ENCODE peak calls at places on chromosomes 11 and 22, in six cellular contexts. One of them, this sample, is unnamed.

GRCh38 chr22:17057959-17058814 is 26.6 kb upstream of the IL17RA start:
- DNase-seq in IMR-90: peak
- DNase-seq in H1: peak
- DNase-seq in neuronal stem cell: peak
- DNase-seq in mesenchymal stem cell: peak
- DNase-seq in mesendoderm: peak
- DNase-seq in this sample: peak

GRCh38 chr22:48855593-48856307 is 971.9 kb downstream of the BRD1 start:
- DNase-seq in mesendoderm: no peak
- DNase-seq in H1: no peak
- DNase-seq in mesenchymal stem cell: no peak
- DNase-seq in IMR-90: no peak
- DNase-seq in neuronal stem cell: no peak
- DNase-seq in this sample: no peak

GRCh38 chr22:41009222-41009948 is 58.2 kb downstream of the RBX1 start:
- DNase-seq in neuronal stem cell: no peak
- DNase-seq in mesendoderm: no peak
- DNase-seq in H1: no peak
- DNase-seq in IMR-90: peak
- DNase-seq in mesenchymal stem cell: no peak
- DNase-seq in this sample: no peak

GRCh38 chr22:39994566-39995345 is at the start of gene FAM83F:
- DNase-seq in mesenchymal stem cell: peak
- DNase-seq in H1: peak
- DNase-seq in neuronal stem cell: no peak
- DNase-seq in IMR-90: no peak
- DNase-seq in mesendoderm: peak
- DNase-seq in this sample: peak

GRCh38 chr11:8296872-8297271 is 33.2 kb upstream of the LMO1 start:
- DNase-seq in mesenchymal stem cell: no peak
- DNase-seq in H1: peak
- DNase-seq in IMR-90: no peak
- DNase-seq in neuronal stem cell: no peak
- DNase-seq in mesendoderm: no peak
- DNase-seq in this sample: no peak

GRCh38 chr11:17865765-17866428 is 131.3 kb downstream of the KCNC1 start:
- DNase-seq in mesenchymal stem cell: no peak
- DNase-seq in H1: no peak
- DNase-seq in mesendoderm: no peak
- DNase-seq in neuronal stem cell: no peak
- DNase-seq in IMR-90: peak
- DNase-seq in this sample: no peak

GRCh38 chr11:44030996-44031395 is 16.8 kb upstream of the ACCSL start:
- DNase-seq in neuronal stem cell: no peak
- DNase-seq in mesendoderm: no peak
- DNase-seq in IMR-90: no peak
- DNase-seq in H1: peak
- DNase-seq in mesenchymal stem cell: no peak
- DNase-seq in this sample: no peak

GRCh38 chr11:68008381-68009337 is 1.5 kb upstream of the ALDH3B1 start:
- DNase-seq in IMR-90: no peak
- DNase-seq in mesenchymal stem cell: no peak
- DNase-seq in neuronal stem cell: no peak
- DNase-seq in mesendoderm: no peak
- DNase-seq in H1: no peak
- DNase-seq in this sample: no peak

GRCh38 chr11:94675239-94675638 is 92.9 kb upstream of the AMOTL1 start:
- DNase-seq in H1: no peak
- DNase-seq in neuronal stem cell: no peak
- DNase-seq in IMR-90: no peak
- DNase-seq in mesendoderm: no peak
- DNase-seq in mesenchymal stem cell: no peak
- DNase-seq in this sample: no peak

GRCh38 chr11:69962152-69962551 is 116.0 kb upstream of the ANO1 start:
- DNase-seq in mesendoderm: peak
- DNase-seq in H1: no peak
- DNase-seq in mesenchymal stem cell: peak
- DNase-seq in neuronal stem cell: no peak
- DNase-seq in IMR-90: peak
- DNase-seq in this sample: no peak

GRCh38 chr11:113184498-113184897 is 129.9 kb upstream of the TTC12 start:
- DNase-seq in neuronal stem cell: no peak
- DNase-seq in mesendoderm: peak
- DNase-seq in IMR-90: peak
- DNase-seq in H1: no peak
- DNase-seq in mesenchymal stem cell: peak
- DNase-seq in this sample: no peak

GRCh38 chr22:18024276-18024939 is at the start of gene MICAL3:
- DNase-seq in H1: peak
- DNase-seq in mesendoderm: peak
- DNase-seq in mesenchymal stem cell: peak
- DNase-seq in IMR-90: peak
- DNase-seq in neuronal stem cell: peak
- DNase-seq in this sample: peak

GRCh38 chr11:77559686-77560425 is 29.9 kb upstream of the AQP11 start:
- DNase-seq in IMR-90: peak
- DNase-seq in neuronal stem cell: no peak
- DNase-seq in mesenchymal stem cell: peak
- DNase-seq in mesendoderm: no peak
- DNase-seq in H1: no peak
- DNase-seq in this sample: no peak

GRCh38 chr11:65947133-65947532 is 1.9 kb downstream of the TSGA10IP start:
- DNase-seq in H1: peak
- DNase-seq in mesendoderm: no peak
- DNase-seq in neuronal stem cell: no peak
- DNase-seq in mesenchymal stem cell: no peak
- DNase-seq in IMR-90: no peak
- DNase-seq in this sample: peak

GRCh38 chr11:134224710-134225662 is 515 bp downstream of the VPS26B start:
- DNase-seq in H1: no peak
- DNase-seq in neuronal stem cell: peak
- DNase-seq in IMR-90: peak
- DNase-seq in mesenchymal stem cell: peak
- DNase-seq in mesendoderm: peak
- DNase-seq in this sample: peak

GRCh38 chr22:37777122-37777687 is 30.5 kb upstream of the GCAT start:
- DNase-seq in H1: no peak
- DNase-seq in mesendoderm: peak
- DNase-seq in mesenchymal stem cell: peak
- DNase-seq in IMR-90: peak
- DNase-seq in neuronal stem cell: no peak
- DNase-seq in this sample: no peak

GRCh38 chr11:36976740-36977139 is 378.7 kb upstream of the RAG2 start:
- DNase-seq in IMR-90: no peak
- DNase-seq in mesenchymal stem cell: no peak
- DNase-seq in mesendoderm: no peak
- DNase-seq in neuronal stem cell: no peak
- DNase-seq in H1: no peak
- DNase-seq in this sample: no peak

GRCh38 chr11:126053340-126054286 is 9.1 kb downstream of the CDON start:
- DNase-seq in IMR-90: no peak
- DNase-seq in neuronal stem cell: no peak
- DNase-seq in mesenchymal stem cell: no peak
- DNase-seq in H1: no peak
- DNase-seq in mesendoderm: no peak
- DNase-seq in this sample: no peak

GRCh38 chr22:27461470-27461869 is 340.1 kb downstream of the MN1 start:
- DNase-seq in mesenchymal stem cell: peak
- DNase-seq in IMR-90: peak
- DNase-seq in neuronal stem cell: peak
- DNase-seq in H1: no peak
- DNase-seq in mesendoderm: peak
- DNase-seq in this sample: peak

GRCh38 chr11:8095831-8096522 is 15.0 kb downstream of the TUB start:
- DNase-seq in mesendoderm: no peak
- DNase-seq in H1: no peak
- DNase-seq in mesenchymal stem cell: no peak
- DNase-seq in neuronal stem cell: no peak
- DNase-seq in IMR-90: no peak
- DNase-seq in this sample: no peak

GRCh38 chr11:1389932-1390587 is at the start of gene BRSK2:
- DNase-seq in mesenchymal stem cell: no peak
- DNase-seq in IMR-90: no peak
- DNase-seq in neuronal stem cell: no peak
- DNase-seq in H1: no peak
- DNase-seq in mesendoderm: peak
- DNase-seq in this sample: no peak

GRCh38 chr22:27286711-27287110 is 514.8 kb downstream of the MN1 start:
- DNase-seq in neuronal stem cell: no peak
- DNase-seq in H1: no peak
- DNase-seq in IMR-90: no peak
- DNase-seq in mesenchymal stem cell: no peak
- DNase-seq in mesendoderm: no peak
- DNase-seq in this sample: no peak

GRCh38 chr22:19429950-19430889 is 1.3 kb downstream of the HIRA start:
- DNase-seq in neuronal stem cell: no peak
- DNase-seq in mesenchymal stem cell: peak
- DNase-seq in IMR-90: peak
- DNase-seq in mesendoderm: peak
- DNase-seq in H1: no peak
- DNase-seq in this sample: no peak

GRCh38 chr11:30481385-30481784 is 104.8 kb downstream of the MPPED2 start:
- DNase-seq in neuronal stem cell: peak
- DNase-seq in H1: no peak
- DNase-seq in IMR-90: no peak
- DNase-seq in mesenchymal stem cell: no peak
- DNase-seq in mesendoderm: peak
- DNase-seq in this sample: no peak

GRCh38 chr22:45996241-45997076 is 19.5 kb upstream of the WNT7B start:
- DNase-seq in IMR-90: peak
- DNase-seq in neuronal stem cell: no peak
- DNase-seq in mesenchymal stem cell: peak
- DNase-seq in H1: no peak
- DNase-seq in mesendoderm: no peak
- DNase-seq in this sample: no peak

GRCh38 chr11:57339305-57339704 is 1.2 kb downstream of the P2RX3 start:
- DNase-seq in neuronal stem cell: no peak
- DNase-seq in H1: no peak
- DNase-seq in mesenchymal stem cell: no peak
- DNase-seq in IMR-90: no peak
- DNase-seq in mesendoderm: no peak
- DNase-seq in this sample: no peak

GRCh38 chr22:50102946-50103345 is 13.1 kb downstream of the MOV10L1 start:
- DNase-seq in IMR-90: no peak
- DNase-seq in mesenchymal stem cell: no peak
- DNase-seq in mesendoderm: peak
- DNase-seq in H1: no peak
- DNase-seq in neuronal stem cell: no peak
- DNase-seq in this sample: no peak

GRCh38 chr11:98568011-98568410 is 452.7 kb upstream of the CNTN5 start:
- DNase-seq in H1: no peak
- DNase-seq in mesenchymal stem cell: no peak
- DNase-seq in neuronal stem cell: no peak
- DNase-seq in IMR-90: no peak
- DNase-seq in mesendoderm: no peak
- DNase-seq in this sample: no peak

GRCh38 chr22:39528080-39528661 is 4.4 kb downstream of the RPS19BP1 start:
- DNase-seq in mesenchymal stem cell: peak
- DNase-seq in IMR-90: no peak
- DNase-seq in H1: no peak
- DNase-seq in mesendoderm: peak
- DNase-seq in neuronal stem cell: no peak
- DNase-seq in this sample: no peak

GRCh38 chr11:119091083-119091650 is 6.5 kb downstream of the HMBS start:
- DNase-seq in IMR-90: peak
- DNase-seq in mesenchymal stem cell: peak
- DNase-seq in neuronal stem cell: no peak
- DNase-seq in H1: no peak
- DNase-seq in mesendoderm: no peak
- DNase-seq in this sample: no peak

GRCh38 chr11:119092880-119093665 is 8.4 kb downstream of the HMBS start:
- DNase-seq in H1: no peak
- DNase-seq in mesenchymal stem cell: peak
- DNase-seq in neuronal stem cell: no peak
- DNase-seq in IMR-90: peak
- DNase-seq in mesendoderm: no peak
- DNase-seq in this sample: no peak

GRCh38 chr11:119091966-119092879 is 7.5 kb downstream of the HMBS start:
- DNase-seq in mesenchymal stem cell: no peak
- DNase-seq in neuronal stem cell: no peak
- DNase-seq in H1: no peak
- DNase-seq in mesendoderm: no peak
- DNase-seq in IMR-90: no peak
- DNase-seq in this sample: no peak

GRCh38 chr11:119087747-119088241 is 3.1 kb downstream of the HMBS start:
- DNase-seq in mesendoderm: no peak
- DNase-seq in mesenchymal stem cell: no peak
- DNase-seq in H1: no peak
- DNase-seq in IMR-90: no peak
- DNase-seq in neuronal stem cell: no peak
- DNase-seq in this sample: no peak

GRCh38 chr11:119089319-119089718 is 4.6 kb downstream of the HMBS start:
- DNase-seq in neuronal stem cell: no peak
- DNase-seq in H1: no peak
- DNase-seq in IMR-90: no peak
- DNase-seq in mesendoderm: no peak
- DNase-seq in mesenchymal stem cell: no peak
- DNase-seq in this sample: no peak
- H2BK15ac ChIP-seq in neuronal stem cell: no peak
- H2BK15ac ChIP-seq in H1: no peak
- H2BK15ac ChIP-seq in IMR-90: no peak
- H2BK15ac ChIP-seq in mesendoderm: no peak
- H2BK15ac ChIP-seq in mesenchymal stem cell: no peak
- H2BK15ac ChIP-seq in this sample: no peak

GRCh38 chr11:130211781-130212401 is 52.3 kb downstream of the ST14 start:
- DNase-seq in neuronal stem cell: no peak
- DNase-seq in mesenchymal stem cell: no peak
- DNase-seq in H1: peak
- DNase-seq in mesendoderm: no peak
- DNase-seq in IMR-90: no peak
- DNase-seq in this sample: peak
- H2BK15ac ChIP-seq in neuronal stem cell: no peak
- H2BK15ac ChIP-seq in mesenchymal stem cell: no peak
- H2BK15ac ChIP-seq in H1: no peak
- H2BK15ac ChIP-seq in mesendoderm: no peak
- H2BK15ac ChIP-seq in IMR-90: no peak
- H2BK15ac ChIP-seq in this sample: no peak

GRCh38 chr11:63491614-63492372 is 826 bp upstream of the PLAAT5 start:
- DNase-seq in neuronal stem cell: no peak
- DNase-seq in mesenchymal stem cell: no peak
- DNase-seq in mesendoderm: peak
- DNase-seq in IMR-90: peak
- DNase-seq in H1: no peak
- DNase-seq in this sample: no peak
- H2BK15ac ChIP-seq in neuronal stem cell: no peak
- H2BK15ac ChIP-seq in mesenchymal stem cell: no peak
- H2BK15ac ChIP-seq in mesendoderm: peak
- H2BK15ac ChIP-seq in IMR-90: no peak
- H2BK15ac ChIP-seq in H1: no peak
- H2BK15ac ChIP-seq in this sample: no peak

DNA sequence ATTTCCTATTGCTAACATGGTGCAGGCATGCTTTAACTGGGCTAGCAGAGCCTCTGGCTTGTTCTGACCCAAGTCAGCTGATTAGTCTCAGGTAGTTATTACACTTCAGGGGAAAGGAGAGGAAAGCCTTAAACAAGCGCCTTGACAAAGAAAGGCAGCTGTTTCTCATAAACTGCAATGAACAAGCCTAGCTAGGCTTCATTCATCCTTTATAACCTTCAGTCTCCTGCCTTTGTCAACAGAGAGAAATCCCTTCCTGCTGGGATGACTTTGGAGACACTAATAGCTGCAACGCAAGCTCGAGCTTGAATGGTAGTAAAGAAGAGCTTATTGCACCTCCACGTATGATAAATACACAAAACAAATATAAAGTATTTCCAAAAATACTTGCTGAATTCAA is 68.4 kb downstream of the CCDC34 start:
- DNase-seq in neuronal stem cell: no peak
- DNase-seq in mesenchymal stem cell: no peak
- DNase-seq in mesendoderm: no peak
- DNase-seq in H1: no peak
- DNase-seq in IMR-90: no peak
- DNase-seq in this sample: no peak
- H2BK15ac ChIP-seq in neuronal stem cell: no peak
- H2BK15ac ChIP-seq in mesenchymal stem cell: no peak
- H2BK15ac ChIP-seq in mesendoderm: no peak
- H2BK15ac ChIP-seq in H1: no peak
- H2BK15ac ChIP-seq in IMR-90: no peak
- H2BK15ac ChIP-seq in this sample: no peak